ENCODE peak calls at places on chromosomes 3 and 15, in five cellular contexts. J is right lobe of liver, W is T-helper 1 cell, U is osteocyte, R is transverse colon. S is an unnamed sample.

GRCh38 chr15:60690350-60690961 is 211.5 kb upstream of the ICE2 start:
- DNase-seq in J (peak), U (no peak), W (no peak), R (no peak), S (no peak)

GRCh38 chr3:88150771-88151170 is 1.0 kb downstream of the C3orf38 start:
- DNase-seq in R (no peak), W (no peak), J (no peak), U (no peak), S (no peak)

GRCh38 chr3:97673357-97673997 is 91.1 kb upstream of the ARL6 start:
- DNase-seq in W (no peak), U (no peak), R (no peak), J (no peak), S (no peak)

GRCh38 chr3:87247086-87247781 is 20.1 kb downstream of the CHMP2B start:
- DNase-seq in J (no peak), U (no peak), R (no peak), W (no peak), S (no peak)

GRCh38 chr3:57575966-57576610 is 20.0 kb downstream of the PDE12 start:
- DNase-seq in R (no peak), U (no peak), J (no peak), W (no peak), S (no peak)

GRCh38 chr15:27587810-27588209 is 511.3 kb downstream of the OCA2 start:
- DNase-seq in U (no peak), W (no peak), J (no peak), R (no peak), S (no peak)

GRCh38 chr15:20658024-20658423 is 116.4 kb upstream of the GOLGA6L6 start:
- DNase-seq in U (no peak), R (no peak), J (no peak), W (no peak), S (no peak)

GRCh38 chr15:40296561-40297230 is 11.0 kb downstream of the PLCB2 start:
- DNase-seq in U (no peak), W (no peak), R (no peak), J (peak), S (no peak)

GRCh38 chr3:21328982-21329381 is 422.0 kb downstream of the ZNF385D start:
- DNase-seq in W (no peak), U (no peak), J (no peak), R (no peak), S (no peak)

GRCh38 chr15:41281236-41281635 is 50.2 kb downstream of the CHP1 start:
- DNase-seq in U (no peak), W (no peak), R (no peak), J (no peak), S (no peak)

GRCh38 chr15:83082730-83083386 is 15.8 kb upstream of the BTBD1 start:
- DNase-seq in U (peak), R (no peak), J (no peak), W (no peak), S (no peak)

GRCh38 chr15:100341662-100342560 is at the start of gene ADAMTS17:
- DNase-seq in J (peak), W (peak), U (peak), R (peak), S (peak)

GRCh38 chr3:11386413-11387155 is 114.4 kb downstream of the ATG7 start:
- DNase-seq in W (no peak), J (no peak), U (no peak), R (no peak), S (no peak)

GRCh38 chr3:43406637-43407023 is 120.3 kb downstream of the SNRK start:
- DNase-seq in U (no peak), J (no peak), R (no peak), W (no peak), S (no peak)

GRCh38 chr15:55118341-55118740 is 78.4 kb downstream of the RSL24D1 start:
- DNase-seq in J (no peak), R (no peak), W (no peak), U (no peak), S (no peak)

S was measured in mucosa of descending colon.